ENCODE peak calls at places on chromosomes 4 and X, in eight cellular contexts. R is SW480; E is activated B cell treated with CpG ODN at 0.5 μM for 24 hours; C is stimulated activated CD4-positive, alpha-beta T cell treated with anti-CD3 and anti-CD28 coated beads, Interleukin-1b, Interleukin-23, amount 100 ng/mL, for 48 hours; Q is Kasumi-1; B is ELR; K is fibroblast of mammary gland; L is activated T-cell treated with anti-CD3 and anti-CD28 coated beads, Interleukin-2, amount 50 U/mL, for 72 hours. N is an unnamed sample.

GRCh38 chr4:147096667-147097604 is 151.3 kb upstream of the TTC29 start:
- DNase-seq in R (peak; percentile 36), E (no peak), C (no peak), Q (peak; percentile 79), B (peak; percentile 68), K (peak; percentile 75), L (no peak), N (no peak)

GRCh38 chr4:65658117-65658516 is 12.2 kb downstream of the EPHA5 start:
- DNase-seq in R (no peak), E (no peak), C (no peak), Q (no peak), B (no peak), K (no peak), L (no peak), N (no peak)

GRCh38 chr4:102343964-102344519 is 1.2 kb downstream of the SLC39A8 start:
- DNase-seq in R (peak; percentile 74), E (no peak), C (peak; percentile 70), Q (peak; percentile 63), B (peak; percentile 6), K (peak; percentile 4), L (no peak), N (no peak)

GRCh38 chr4:8599657-8600056 is 7.1 kb downstream of the CPZ start:
- DNase-seq in R (no peak), E (no peak), C (no peak), Q (peak; percentile 8), B (peak; percentile 93), K (peak; percentile 77), L (no peak), N (no peak)

GRCh38 chrX:16076834-16077233 is 46.5 kb upstream of the GRPR start:
- DNase-seq in R (no peak), E (no peak), C (no peak), Q (no peak), B (peak; percentile 1), K (no peak), L (no peak), N (no peak)

GRCh38 chrX:11867610-11868345 is 109.7 kb downstream of the MSL3 start:
- DNase-seq in R (no peak), E (no peak), C (no peak), Q (no peak), B (no peak), K (peak; percentile 23), L (no peak), N (no peak)

GRCh38 chr4:128859887-128860774 is 50.6 kb downstream of the JADE1 start:
- DNase-seq in R (no peak), E (no peak), C (no peak), Q (no peak), B (peak; percentile 19), K (peak; percentile 89), L (no peak), N (no peak)

GRCh38 chr4:60890743-60891142 is 309.4 kb upstream of the ADGRL3 start:
- DNase-seq in R (no peak), E (no peak), C (no peak), Q (no peak), B (no peak), K (no peak), L (no peak), N (no peak)

GRCh38 chr4:177175473-177175872 is 134.2 kb upstream of the NEIL3 start:
- DNase-seq in R (no peak), E (no peak), C (no peak), Q (no peak), B (no peak), K (no peak), L (no peak), N (no peak)

GRCh38 chrX:109954333-109954732 is 48.6 kb upstream of the TMEM164 start:
- DNase-seq in R (no peak), E (no peak), C (no peak), Q (no peak), B (peak; percentile 63), K (peak; percentile 51), L (no peak), N (no peak)

GRCh38 chr4:113476800-113477199 is 284.7 kb downstream of the CAMK2D start:
- DNase-seq in R (no peak), E (no peak), C (peak; percentile 59), Q (no peak), B (peak; percentile 59), K (peak; percentile 64), L (peak; percentile 49), N (no peak)

GRCh38 chrX:73850124-73851013 is 287.4 kb downstream of the CHIC1 start:
- DNase-seq in R (peak; percentile 9), E (no peak), C (no peak), Q (no peak), B (peak; percentile 38), K (peak; percentile 42), L (no peak), N (no peak)

GRCh38 chrX:27548624-27549023 is 41.5 kb upstream of the DCAF8L2 start:
- DNase-seq in R (no peak), E (no peak), C (no peak), Q (no peak), B (no peak), K (no peak), L (no peak), N (no peak)

GRCh38 chrX:1465261-1466231 is 12.8 kb upstream of the ASMTL start:
- DNase-seq in R (no peak), E (peak; percentile 14), C (no peak), Q (no peak), B (no peak), K (no peak), L (no peak), N (no peak)

GRCh38 chr4:8754634-8755589 is 116.7 kb downstream of the HMX1 start:
- DNase-seq in R (no peak), E (no peak), C (no peak), Q (no peak), B (no peak), K (no peak), L (no peak), N (no peak)

N was measured in GM12892.